ENCODE peak calls at places on chromosomes 16 and 17, in seven cellular contexts. C is nephron progenitor cell; M is heart left ventricle; U is CD4-positive, alpha-beta T cell; R is GM12878; J is AG04449; D is colonic mucosa. P is an unnamed sample.

GRCh38 chr17:19743101-19744100 is 4.7 kb downstream of the ALDH3A1 start:
- DNase-seq in R (no peak), J (no peak), U (no peak), D (no peak), C (no peak), M (no peak), P (no peak)

GRCh38 chr17:69434164-69434579 is 19.7 kb downstream of the MAP2K6 start:
- DNase-seq in J (no peak), M (no peak), R (no peak), D (no peak), C (no peak), U (no peak), P (no peak)

GRCh38 chr16:73173396-73173795 is 125.5 kb upstream of the ZFHX3 start:
- DNase-seq in D (no peak), M (no peak), J (no peak), C (peak; percentile 21), R (no peak), U (no peak), P (no peak)

GRCh38 chr16:61993076-61993475 is 43.2 kb downstream of the CDH8 start:
- DNase-seq in J (no peak), R (no peak), D (no peak), M (no peak), C (no peak), U (no peak), P (no peak)

GRCh38 chr16:29943846-29944669 is 17.8 kb upstream of the TMEM219 start:
- DNase-seq in D (peak; percentile 84), M (no peak), J (peak; percentile 95), C (peak; percentile 28), R (no peak), U (no peak), P (peak; percentile 99)

GRCh38 chr17:1641065-1641403 is 4.5 kb downstream of the SCARF1 start:
- DNase-seq in M (no peak), D (no peak), J (no peak), C (no peak), R (no peak), U (no peak), P (no peak)

GRCh38 chr17:57570740-57571344 is 174.3 kb downstream of the CCDC182 start:
- DNase-seq in J (no peak), D (no peak), C (no peak), U (no peak), M (no peak), R (no peak), P (no peak)

GRCh38 chr16:85556456-85557082 is 56.6 kb upstream of the GSE1 start:
- DNase-seq in U (peak; percentile 55), C (peak; percentile 72), R (no peak), J (no peak), M (peak; percentile 72), D (peak; percentile 71), P (no peak)

GRCh38 chr17:63843387-63844292 is 1.2 kb upstream of the SMARCD2 start:
- DNase-seq in M (peak; percentile 57), U (peak; percentile 17), J (no peak), R (peak; percentile 53), D (no peak), C (no peak), P (no peak)

GRCh38 chr17:64202683-64203430 is 60.2 kb downstream of the TEX2 start:
- DNase-seq in U (no peak), M (no peak), D (no peak), J (no peak), C (no peak), R (no peak), P (peak; percentile 81)

GRCh38 chr17:48731355-48731754 is 2.8 kb upstream of the HOXB13 start:
- DNase-seq in J (no peak), D (no peak), R (no peak), C (no peak), U (no peak), M (no peak), P (no peak)

GRCh38 chr16:30958164-30959083 is 870 bp downstream of the SETD1A start:
- DNase-seq in J (no peak), C (no peak), U (no peak), D (peak; percentile 35), R (no peak), M (peak; percentile 58), P (peak; percentile 47)

GRCh38 chr16:30953511-30954124 is 3.9 kb upstream of the SETD1A start:
- DNase-seq in J (no peak), R (no peak), U (peak; percentile 61), M (peak; percentile 54), C (peak; percentile 82), D (peak; percentile 70), P (peak; percentile 56)

GRCh38 chr16:30954993-30955392 is 2.6 kb upstream of the SETD1A start:
- DNase-seq in C (no peak), U (no peak), R (no peak), J (no peak), D (no peak), M (no peak), P (no peak)

GRCh38 chr16:30957456-30958163 is at the start of gene SETD1A:
- DNase-seq in D (peak; percentile 96), R (peak; percentile 57), U (peak; percentile 98), C (peak; percentile 98), J (peak; percentile 75), M (peak; percentile 98), P (peak; percentile 96)

DNA sequence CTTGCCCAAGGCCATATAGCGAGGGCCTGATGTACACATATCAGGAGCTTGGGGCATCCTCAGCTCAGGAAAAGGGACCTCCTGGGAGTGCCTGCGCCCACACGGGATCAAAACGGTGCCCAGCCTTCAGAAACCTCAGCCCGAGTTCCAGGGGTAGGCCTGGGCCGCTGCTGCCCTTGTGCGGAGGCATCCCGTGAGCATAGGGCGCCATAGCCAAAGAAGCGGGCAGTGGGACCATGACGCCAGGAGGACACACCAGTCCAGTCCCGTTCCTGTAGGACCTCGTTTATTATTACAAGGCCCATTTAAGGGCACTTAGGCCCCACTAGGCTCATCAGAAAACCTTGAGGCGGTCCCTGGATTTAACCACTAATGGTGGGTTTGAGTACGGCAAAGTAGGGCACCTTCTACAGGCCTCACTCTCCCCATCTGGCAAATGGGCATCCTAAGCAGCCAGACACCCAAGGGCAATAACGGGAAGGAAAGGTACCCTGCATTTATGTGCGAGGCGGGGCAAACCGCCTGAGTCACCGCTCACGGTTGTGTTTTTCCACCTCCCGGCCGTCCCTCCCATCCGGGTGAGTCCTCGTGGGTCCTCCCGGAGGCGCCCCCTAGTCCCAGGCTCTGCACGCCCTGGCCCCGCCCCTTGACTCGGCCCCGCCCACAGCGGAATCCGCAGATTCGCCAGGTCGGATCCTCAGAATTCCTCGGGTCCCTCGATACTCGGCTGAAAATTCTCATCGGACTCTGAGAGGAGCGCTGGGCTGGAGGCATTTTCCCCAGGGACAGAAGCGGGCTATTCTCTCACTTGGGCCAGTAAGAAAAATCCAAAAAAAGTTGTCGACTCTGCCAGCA is 726 bp upstream of the SETD1A start:
- DNase-seq in M (peak; percentile 89), R (no peak), J (no peak), C (peak; percentile 93), D (peak; percentile 86), U (peak; percentile 83), P (peak; percentile 87)
- TF ChIP-seq CTCF in M (no peak), R (peak; percentile 27), J (peak; percentile 53), C (no peak), D (no peak), U (no peak), P (peak; percentile 58)

GRCh38 chr17:3600529-3601205 is 8.5 kb downstream of the TRPV1 start:
- DNase-seq in U (no peak), C (no peak), J (no peak), R (no peak), D (no peak), M (no peak), P (no peak)

GRCh38 chr17:3598078-3598477 is 11.1 kb downstream of the TRPV1 start:
- DNase-seq in D (no peak), M (no peak), C (peak; percentile 33), J (no peak), U (no peak), R (no peak), P (no peak)

GRCh38 chr17:3603119-3603869 is 5.9 kb downstream of the TRPV1 start:
- DNase-seq in R (no peak), D (no peak), M (no peak), U (no peak), J (peak; percentile 24), C (no peak), P (peak; percentile 86)

GRCh38 chr17:3603870-3604259 is 5.3 kb downstream of the TRPV1 start:
- DNase-seq in M (no peak), D (no peak), U (no peak), R (no peak), J (no peak), C (no peak), P (no peak)

DNA sequence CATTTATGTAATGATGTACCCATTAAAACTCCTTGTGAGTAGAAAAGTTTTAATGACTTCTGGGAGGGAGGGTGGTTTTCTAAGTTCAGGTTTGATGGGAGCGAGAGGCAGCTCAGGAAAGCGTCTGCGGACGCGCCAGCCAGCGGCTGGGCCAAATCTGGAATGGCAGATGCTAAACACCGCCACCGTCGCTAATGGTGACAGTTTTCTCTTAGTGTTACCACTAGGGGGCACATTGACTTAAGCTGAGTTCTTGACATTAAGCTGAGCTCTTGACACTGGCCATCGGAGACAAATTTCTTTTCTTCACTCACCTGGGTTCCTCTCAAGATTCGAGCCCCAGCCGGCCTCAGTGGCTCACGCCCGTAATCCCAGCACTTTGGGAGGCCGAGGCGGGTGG is 6.7 kb downstream of the TRPV1 start:
- DNase-seq in D (no peak), M (no peak), R (no peak), J (no peak), U (no peak), C (peak; percentile 26), P (no peak)
- TF ChIP-seq CTCF in D (peak; percentile 17), M (peak; percentile 38), R (peak; percentile 69), J (no peak), U (no peak), C (peak; percentile 45), P (peak; percentile 73)

GRCh38 chr16:8173111-8173644 is 417.1 kb downstream of the TMEM114 start:
- DNase-seq in D (peak; percentile 58), M (peak; percentile 55), U (no peak), J (no peak), R (peak; percentile 2), C (peak; percentile 81), P (peak; percentile 41)
- TF ChIP-seq CTCF in D (peak; percentile 83), M (peak; percentile 71), U (no peak), J (peak; percentile 21), R (peak; percentile 78), C (peak; percentile 96), P (peak; percentile 81)

DNA sequence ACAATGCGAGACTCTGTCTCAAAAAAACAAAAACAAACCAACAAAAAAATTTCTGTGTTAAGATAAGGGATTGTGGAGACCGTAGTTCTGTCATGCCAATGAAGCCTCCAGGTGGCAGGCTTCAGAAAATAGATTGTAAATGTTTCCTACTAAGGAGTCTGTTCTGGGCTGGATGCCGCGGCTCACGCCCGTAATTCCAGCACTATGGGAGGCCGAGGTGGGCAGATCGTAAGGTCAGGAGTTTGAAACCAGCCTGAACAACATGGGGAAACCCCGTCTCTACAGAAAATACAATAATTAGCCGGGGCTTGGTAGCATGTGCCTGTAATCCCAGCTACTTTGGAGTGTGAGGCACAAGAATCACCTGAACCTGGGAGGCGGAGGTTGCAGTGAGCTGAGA is 4.4 kb upstream of the SNX29 start:
- DNase-seq in J (no peak), D (peak; percentile 22), C (no peak), R (no peak), U (no peak), M (no peak), P (no peak)
- TF ChIP-seq CTCF in J (no peak), D (peak; percentile 21), C (no peak), R (peak; percentile 28), U (no peak), M (no peak), P (peak; percentile 38)

P was measured in HFFc6.